ENCODE peak calls at places on chromosome 18, in ten cellular contexts. G is fibroblast of lung, Q is GM06990, Z is HepG2, F is cardiac fibroblast, E is prostate gland, I is fibroblast of mammary gland, H is ascending aorta, R is astrocyte of the cerebellum, D is DND-41. P is an unnamed sample.

GRCh38 chr18:3099327-3099726 is 86.4 kb upstream of the LPIN2 start:
- DNase-seq in G (no peak), Q (no peak), Z (no peak), F (no peak), E (no peak), I (no peak), H (no peak), R (no peak), D (no peak), P (no peak)

GRCh38 chr18:33870059-33870458 is 292.0 kb downstream of the ASXL3 start:
- DNase-seq in G (peak), Q (no peak), Z (no peak), F (no peak), E (no peak), I (no peak), H (no peak), R (peak), D (no peak), P (no peak)

GRCh38 chr18:21085579-21086161 is 25.9 kb downstream of the ROCK1 start:
- DNase-seq in G (no peak), Q (no peak), Z (no peak), F (no peak), E (no peak), I (no peak), H (no peak), R (no peak), D (no peak), P (no peak)

GRCh38 chr18:77671456-77672167 is 422.0 kb downstream of the GALR1 start:
- DNase-seq in G (no peak), Q (no peak), Z (no peak), F (no peak), E (no peak), I (no peak), H (no peak), R (no peak), D (no peak), P (no peak)

GRCh38 chr18:79384151-79384807 is 11.5 kb upstream of the NFATC1 start:
- DNase-seq in G (no peak), Q (no peak), Z (no peak), F (no peak), E (no peak), I (no peak), H (no peak), R (no peak), D (no peak), P (no peak)

GRCh38 chr18:31658670-31659573 is 25.5 kb downstream of the B4GALT6 start:
- DNase-seq in G (no peak), Q (peak), Z (no peak), F (no peak), E (no peak), I (peak), H (no peak), R (peak), D (no peak), P (no peak)

GRCh38 chr18:50559750-50560680 is at the start of gene MAPK4:
- DNase-seq in G (peak), Q (no peak), Z (no peak), F (peak), E (peak), I (peak), H (no peak), R (no peak), D (no peak), P (peak)

GRCh38 chr18:46199515-46200147 is 95.4 kb downstream of the HAUS1 start:
- DNase-seq in G (peak), Q (no peak), Z (peak), F (peak), E (peak), I (peak), H (no peak), R (peak), D (no peak), P (no peak)

GRCh38 chr18:61031626-61032025 is 301.6 kb upstream of the CDH20 start:
- DNase-seq in G (no peak), Q (no peak), Z (no peak), F (no peak), E (no peak), I (no peak), H (no peak), R (no peak), D (no peak), P (no peak)

GRCh38 chr18:51151568-51152511 is 45.6 kb downstream of the MEX3C start:
- DNase-seq in G (no peak), Q (peak), Z (no peak), F (no peak), E (no peak), I (no peak), H (no peak), R (no peak), D (no peak), P (no peak)

GRCh38 chr18:31400191-31400590 is 23.6 kb downstream of the DSG4 start:
- DNase-seq in G (no peak), Q (no peak), Z (no peak), F (no peak), E (no peak), I (no peak), H (no peak), R (no peak), D (no peak), P (no peak)

DNA sequence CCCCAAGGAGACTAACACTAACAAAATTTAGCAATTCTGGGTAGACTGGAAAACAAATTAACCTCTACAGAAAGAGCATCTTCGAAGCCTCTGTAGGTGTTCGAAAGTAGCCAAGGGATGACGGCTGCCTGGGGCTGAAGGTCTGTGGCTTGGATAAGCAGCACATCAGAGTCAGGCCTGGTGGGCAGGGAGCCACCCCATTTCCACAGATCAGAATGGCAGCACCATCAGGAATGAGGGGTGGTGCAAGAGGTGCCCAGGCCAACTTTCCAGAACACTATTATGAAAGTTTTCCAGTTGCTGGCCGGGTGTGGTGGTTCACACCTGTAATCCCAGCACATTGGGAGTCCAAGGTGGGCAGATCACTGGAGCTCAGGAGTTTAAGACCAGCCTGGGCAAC is 57.9 kb downstream of the CABYR start:
- DNase-seq in G (no peak), Q (no peak), Z (no peak), F (no peak), E (no peak), I (no peak), H (no peak), R (no peak), D (no peak), P (no peak)
- TF ChIP-seq CTCF in G (no peak), Q (no peak), Z (no peak), F (no peak), E (no peak), I (no peak), H (no peak), R (no peak), D (no peak), P (no peak)

DNA sequence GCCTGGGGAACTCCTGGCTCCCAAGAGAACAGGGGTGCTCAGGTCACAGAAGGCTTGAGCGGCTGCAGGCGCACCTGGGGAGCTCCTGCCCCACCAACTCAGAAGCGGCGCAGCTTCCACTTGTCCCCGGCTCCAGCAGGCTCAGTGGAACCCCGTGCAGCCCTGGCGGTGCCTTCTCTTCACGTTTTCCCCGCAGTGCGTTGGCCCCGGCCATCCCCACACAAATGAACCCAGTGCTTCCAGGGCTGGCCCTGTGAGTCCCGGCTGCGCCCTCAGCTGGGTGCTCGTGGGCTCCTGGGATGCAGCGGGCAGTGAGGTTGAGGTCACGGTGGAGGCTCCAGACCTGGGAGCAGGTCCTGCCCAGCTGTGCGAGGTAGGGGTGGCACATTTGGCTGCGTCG is 17.9 kb upstream of the MBD2 start:
- DNase-seq in G (no peak), Q (no peak), Z (no peak), F (no peak), E (no peak), I (no peak), H (no peak), R (no peak), D (no peak), P (no peak)
- H3K4me3 ChIP-seq in G (no peak), Q (no peak), Z (no peak), F (no peak), E (no peak), I (no peak), H (no peak), R (no peak), D (no peak), P (no peak)

DNA sequence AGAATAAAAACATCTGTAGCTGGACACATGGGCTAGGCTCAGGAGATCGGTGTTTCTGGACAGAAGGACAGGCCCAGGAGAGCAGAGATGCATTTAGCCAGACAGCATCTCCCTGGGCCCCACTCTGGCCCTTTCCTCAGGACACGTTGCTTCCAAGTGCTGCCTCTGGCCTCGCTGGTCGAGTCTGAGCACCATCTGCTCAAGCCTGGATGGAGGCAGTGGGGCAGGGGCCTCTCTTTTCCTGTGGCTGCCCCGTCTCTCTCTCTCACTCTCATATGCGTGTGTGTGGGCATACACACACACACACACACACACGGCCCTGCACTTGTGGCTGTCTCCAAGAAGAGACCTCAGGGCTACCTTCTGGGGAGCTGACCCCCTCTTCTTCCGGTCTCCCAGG is 20.1 kb downstream of the CELF4 start:
- DNase-seq in G (no peak), Q (no peak), Z (no peak), F (no peak), E (no peak), I (no peak), H (no peak), R (no peak), D (no peak), P (no peak)
- TF ChIP-seq CTCF in G (no peak), Q (no peak), Z (no peak), F (no peak), E (no peak), I (no peak), H (no peak), R (no peak), D (no peak), P (no peak)

DNA sequence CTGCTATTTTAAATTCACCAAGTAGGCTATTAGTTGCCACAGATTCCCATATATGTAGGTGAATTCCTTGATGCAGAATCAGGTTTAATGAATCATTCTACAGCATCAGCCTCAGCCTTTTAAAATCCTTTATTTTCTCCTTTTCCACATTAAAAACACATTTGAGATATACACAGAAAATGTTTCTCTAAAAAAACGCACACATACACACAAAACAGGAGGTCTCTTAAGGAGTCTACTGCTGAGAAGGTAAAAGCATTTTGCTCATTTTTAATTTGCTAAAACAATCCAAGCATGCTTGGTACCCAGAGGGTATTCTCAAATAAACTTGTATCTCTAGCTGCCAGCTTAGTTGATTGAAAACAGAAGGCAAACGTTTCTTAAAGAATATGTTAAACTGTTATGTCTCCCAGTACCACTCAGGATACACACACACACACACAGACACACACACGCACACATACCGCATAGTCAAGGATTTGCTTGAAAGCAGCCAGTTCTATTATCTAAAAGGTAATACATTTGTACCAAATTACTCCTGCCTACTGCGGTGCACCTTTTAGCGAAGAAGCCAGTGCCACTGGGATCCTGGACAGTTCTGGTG is 106.8 kb upstream of the KCTD1 start:
- DNase-seq in G (peak), Q (no peak), Z (no peak), F (peak), E (no peak), I (peak), H (no peak), R (no peak), D (peak), P (no peak)
- H3K4me3 ChIP-seq in G (no peak), Q (no peak), Z (no peak), F (peak), E (peak), I (no peak), H (peak), R (peak), D (no peak), P (no peak)

GRCh38 chr18:75170022-75170789 is 38.7 kb downstream of the PTGR3 start:
- DNase-seq in G (no peak), Q (no peak), Z (peak), F (no peak), E (no peak), I (no peak), H (no peak), R (no peak), D (no peak), P (no peak)
- TF ChIP-seq CTCF in G (no peak), Q (no peak), Z (peak), F (no peak), E (no peak), I (no peak), H (no peak), R (no peak), D (no peak), P (no peak)

GRCh38 chr18:35355140-35355618 is 11.0 kb upstream of the ZNF24 start:
- DNase-seq in G (peak), Q (no peak), Z (peak), F (peak), E (peak), I (peak), H (peak), R (peak), D (peak), P (peak)
- H3K4me3 ChIP-seq in G (peak), Q (no peak), Z (no peak), F (no peak), E (peak), I (no peak), H (peak), R (no peak), D (no peak), P (no peak)

DNA sequence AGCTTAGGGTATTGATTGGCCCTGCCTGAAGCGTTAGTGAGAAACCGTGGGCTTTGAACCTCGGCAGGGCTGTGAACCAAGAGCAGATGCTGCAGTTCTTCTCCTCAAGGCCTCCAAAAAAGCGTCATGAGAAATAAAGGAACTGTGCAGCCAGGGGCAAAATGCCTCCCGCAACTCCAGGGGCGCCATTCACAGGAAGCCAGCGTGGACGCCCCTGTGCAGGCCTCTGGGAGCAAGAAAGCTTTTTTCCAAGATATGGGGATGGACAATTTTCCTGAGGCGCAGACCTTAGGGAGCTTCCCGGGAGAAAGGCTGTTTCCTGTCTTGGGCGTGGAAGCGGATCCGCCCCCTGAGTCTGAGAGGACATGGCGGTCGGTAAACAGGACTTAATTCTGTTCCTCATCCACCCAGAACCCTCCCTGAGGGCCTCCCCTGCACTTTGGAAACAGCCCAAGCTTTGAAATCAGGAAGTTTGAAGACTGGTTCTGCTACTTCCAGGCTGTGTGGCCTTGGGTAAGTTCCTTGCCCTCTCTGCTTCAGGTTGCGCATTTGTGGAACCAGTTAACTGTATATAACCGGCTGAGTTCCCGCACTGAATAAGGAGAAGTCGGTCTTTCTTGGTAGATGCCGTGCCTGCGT is 29.6 kb upstream of the CABLES1 start:
- DNase-seq in G (no peak), Q (no peak), Z (no peak), F (no peak), E (no peak), I (no peak), H (no peak), R (no peak), D (no peak), P (no peak)
- TF ChIP-seq CTCF in G (no peak), Q (no peak), Z (no peak), F (no peak), E (no peak), I (no peak), H (no peak), R (no peak), D (no peak), P (no peak)

DNA sequence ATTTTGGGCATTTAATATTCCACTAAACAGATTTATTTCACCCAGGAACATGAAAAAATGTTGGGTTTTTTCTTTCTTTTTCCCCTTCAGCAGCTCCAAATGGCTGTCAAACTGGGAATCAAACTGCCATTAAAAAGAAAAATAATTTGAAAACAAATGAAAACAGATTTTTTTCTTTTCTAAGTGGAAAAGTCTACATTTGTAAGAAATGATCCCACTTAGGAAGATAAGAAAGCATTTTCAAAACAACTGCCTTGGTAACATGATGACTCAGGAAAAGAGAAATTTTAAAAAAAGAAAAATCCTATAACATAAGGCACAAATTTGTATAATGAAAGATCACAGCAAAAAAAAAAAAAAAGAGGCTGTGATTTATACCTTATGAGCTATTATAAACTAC is 20.0 kb downstream of the ZNF521 start:
- DNase-seq in G (no peak), Q (no peak), Z (no peak), F (peak), E (no peak), I (no peak), H (no peak), R (no peak), D (no peak), P (no peak)
- H3K4me3 ChIP-seq in G (no peak), Q (no peak), Z (no peak), F (no peak), E (no peak), I (no peak), H (no peak), R (no peak), D (no peak), P (no peak)

GRCh38 chr18:5556317-5556974 is 12.6 kb upstream of the EPB41L3 start:
- DNase-seq in G (peak), Q (no peak), Z (peak), F (peak), E (no peak), I (peak), H (no peak), R (peak), D (no peak), P (no peak)
- TF ChIP-seq CTCF in G (no peak), Q (no peak), Z (no peak), F (peak), E (no peak), I (peak), H (no peak), R (peak), D (no peak), P (no peak)

P was measured in right lobe of liver.